ENCODE peak calls at places on chromosomes 5 and 9, in eight cellular contexts. N is left ventricle myocardium inferior, Y is right lobe of liver, H is neural progenitor cell, L is A549, G is transverse colon, P is OCI-LY7, X is gastrocnemius medialis. W is an unnamed sample.
A peak's percentile ranks its signal among the peaks of the same experiment; 100 is the strongest.

GRCh38 chr9:125043148-125043547 is 100.2 kb downstream of the SCAI start:
- DNase-seq in P (no peak), L (no peak), H (no peak), X (no peak), Y (no peak), N (no peak), G (no peak), W (no peak)

GRCh38 chr5:135071311-135071710 is 37.3 kb upstream of the PITX1 start:
- DNase-seq in L (no peak), G (no peak), H (no peak), X (no peak), N (no peak), Y (no peak), P (no peak), W (no peak)

GRCh38 chr9:86535406-86535915 is 181.3 kb upstream of the TUT7 start:
- DNase-seq in L (no peak), Y (no peak), P (no peak), H (no peak), G (no peak), X (no peak), N (no peak), W (no peak)

GRCh38 chr5:15320896-15321295 is 179.1 kb upstream of the FBXL7 start:
- DNase-seq in L (no peak), X (no peak), G (no peak), N (no peak), Y (no peak), H (peak; percentile 41), P (no peak), W (no peak)

GRCh38 chr9:107875571-107875980 is 386.0 kb upstream of the KLF4 start:
- DNase-seq in P (no peak), N (no peak), Y (no peak), G (no peak), H (no peak), X (no peak), L (no peak), W (no peak)

GRCh38 chr5:119945696-119946095 is 316.3 kb downstream of the FAM170A start:
- DNase-seq in Y (no peak), H (no peak), X (no peak), L (no peak), P (no peak), G (no peak), N (no peak), W (no peak)

GRCh38 chr9:74940600-74940999 is 12.1 kb downstream of the C9orf40 start:
- DNase-seq in P (no peak), L (no peak), N (no peak), X (no peak), G (peak; percentile 18), H (no peak), Y (peak; percentile 56), W (no peak)

GRCh38 chr5:137392261-137392660 is 106.9 kb downstream of the SPOCK1 start:
- DNase-seq in N (no peak), X (no peak), P (no peak), H (no peak), G (no peak), L (no peak), Y (no peak), W (no peak)

GRCh38 chr5:111224561-111224989 is 391 bp downstream of the CAMK4 start:
- DNase-seq in X (no peak), H (no peak), P (no peak), N (no peak), G (no peak), L (no peak), Y (no peak), W (no peak)

GRCh38 chr5:176733586-176734262 is 76.6 kb upstream of the UNC5A start:
- DNase-seq in P (no peak), N (no peak), X (no peak), H (no peak), Y (peak; percentile 36), L (no peak), G (no peak), W (no peak)

GRCh38 chr9:29701971-29702370 is 2128.7 kb upstream of the C9orf72 start:
- DNase-seq in L (no peak), X (no peak), G (no peak), H (no peak), N (no peak), P (no peak), Y (no peak), W (no peak)

GRCh38 chr5:129063483-129064136 is 30.9 kb upstream of the ISOC1 start:
- DNase-seq in Y (no peak), L (no peak), H (no peak), X (no peak), G (no peak), N (no peak), P (no peak), W (no peak)

GRCh38 chr9:100315561-100315960 is 37.2 kb downstream of the TEX10 start:
- DNase-seq in P (no peak), N (no peak), Y (no peak), X (no peak), H (no peak), G (no peak), L (no peak), W (no peak)

GRCh38 chr5:125411163-125412050 is 665.0 kb upstream of the ZNF608 start:
- DNase-seq in G (peak; percentile 33), H (peak; percentile 3), N (no peak), L (no peak), Y (no peak), X (no peak), P (peak; percentile 16), W (peak; percentile 34)

GRCh38 chr9:84759300-84759750 is 89.8 kb downstream of the NTRK2 start:
- DNase-seq in H (no peak), G (no peak), X (no peak), N (no peak), Y (no peak), L (no peak), P (no peak), W (no peak)

GRCh38 chr9:126474786-126475485 is 138.8 kb upstream of the LMX1B start:
- DNase-seq in P (no peak), G (no peak), L (peak; percentile 72), H (no peak), Y (no peak), X (no peak), N (no peak), W (no peak)

GRCh38 chr5:34968258-34968657 is 38.9 kb downstream of the DNAJC21 start:
- DNase-seq in X (no peak), P (no peak), G (no peak), N (no peak), H (no peak), Y (no peak), L (no peak), W (no peak)

GRCh38 chr9:130835441-130836298 is 616 bp downstream of the ABL1 start:
- DNase-seq in X (no peak), N (peak; percentile 53), Y (peak; percentile 59), P (no peak), H (peak; percentile 87), L (peak; percentile 61), G (peak; percentile 40), W (peak; percentile 51)

GRCh38 chr9:130837644-130838043 is 2.6 kb downstream of the ABL1 start:
- DNase-seq in Y (no peak), L (no peak), P (no peak), G (no peak), N (no peak), X (no peak), H (peak; percentile 31), W (no peak)

GRCh38 chr9:130834371-130835311 is at the start of gene ABL1:
- DNase-seq in Y (peak; percentile 87), G (peak; percentile 79), N (peak; percentile 76), H (peak; percentile 82), X (peak; percentile 63), L (peak; percentile 85), P (no peak), W (peak; percentile 77)

GRCh38 chr9:130839237-130840111 is 4.4 kb downstream of the ABL1 start:
- DNase-seq in P (no peak), G (no peak), L (no peak), X (no peak), N (no peak), H (no peak), Y (no peak), W (no peak)

GRCh38 chr9:130837002-130837511 is 2.0 kb downstream of the ABL1 start:
- DNase-seq in L (peak; percentile 28), X (no peak), N (no peak), Y (no peak), P (no peak), G (no peak), H (no peak), W (no peak)
- H3K4me1 ChIP-seq in L (peaks cover 50% of the 10 kb centered on the region), X (peaks cover 60% of the 10 kb centered on the region), N (peaks cover 92% of the 10 kb centered on the region), Y (peaks cover 32% of the 10 kb centered on the region), P (no peaks in the 10 kb centered on the region), G (peaks cover 14% of the 10 kb centered on the region), H (peaks cover 60% of the 10 kb centered on the region), W (peaks cover 35% of the 10 kb centered on the region)

DNA sequence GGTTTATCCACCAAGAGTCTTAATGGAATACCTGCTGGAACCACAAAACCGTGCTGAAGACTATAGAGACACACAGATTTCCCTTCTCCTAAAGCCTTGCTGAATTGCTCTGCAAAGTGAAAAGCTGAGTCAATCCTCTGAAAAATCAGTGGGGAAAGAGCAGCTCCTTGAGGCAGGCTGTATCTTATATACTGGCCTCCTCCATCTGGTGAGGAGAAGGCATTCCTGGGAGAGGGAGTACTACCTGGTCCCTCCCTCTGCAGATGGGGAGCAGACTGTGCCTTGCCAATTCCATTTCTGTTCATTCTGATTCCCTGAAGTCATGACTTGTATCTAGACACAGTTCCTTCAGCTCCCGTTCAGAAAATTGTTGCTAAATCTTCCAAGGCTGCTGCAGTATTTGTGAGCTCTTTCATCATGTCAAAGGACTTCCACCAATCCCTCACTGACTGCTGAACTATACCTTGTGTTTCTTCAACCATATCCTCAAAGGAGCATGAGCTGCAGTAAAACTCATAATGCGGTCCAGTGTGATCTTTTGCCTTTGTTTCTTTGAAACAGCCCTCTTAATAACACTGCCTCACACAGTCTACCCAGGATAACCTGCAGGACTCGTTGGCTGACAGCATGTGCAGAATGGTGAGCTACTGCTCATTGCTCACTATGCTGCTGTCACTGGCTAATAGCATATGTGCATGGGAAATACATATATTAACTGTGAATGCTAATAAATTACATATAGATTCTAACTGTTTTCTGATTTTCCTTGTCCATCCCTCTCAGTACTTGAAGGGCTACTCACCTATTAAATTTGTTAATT is 84.5 kb downstream of the FOXD1 start:
- DNase-seq in P (no peak), L (peak; percentile 17), N (no peak), H (no peak), G (no peak), X (no peak), Y (no peak), W (no peak)
- TF ChIP-seq CTCF in P (no peak), L (no peak), N (no peak), H (no peak), G (no peak), X (no peak), Y (no peak), W (no peak)

DNA sequence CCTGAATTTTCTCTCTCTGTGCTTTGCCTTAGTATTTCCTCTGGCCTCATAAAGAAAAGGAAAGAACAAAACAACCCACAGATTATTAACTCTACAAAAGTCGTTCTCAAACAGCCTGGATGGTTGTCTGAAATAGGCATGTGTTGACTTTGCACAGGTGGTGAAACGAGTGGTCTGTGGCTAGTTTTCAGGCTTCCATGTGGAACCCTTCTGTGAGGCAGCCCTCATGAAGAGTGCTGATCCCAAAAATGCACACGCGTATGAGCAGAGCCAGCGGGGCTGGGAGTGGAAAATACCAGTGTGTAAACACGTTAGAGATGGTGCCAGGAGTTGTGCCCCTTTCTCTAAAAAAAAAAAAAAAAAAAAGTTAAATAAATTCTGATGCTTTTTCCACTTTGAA is 4.9 kb upstream of the PSAT1 start:
- DNase-seq in G (no peak), H (no peak), N (no peak), P (no peak), Y (no peak), L (no peak), X (no peak), W (no peak)
- H3K4me3 ChIP-seq in G (no peak overlapping the region), H (no peak overlapping the region), N (no peak overlapping the region), P (no peak overlapping the region), Y (no peak overlapping the region), L (no peak overlapping the region), X (no peak overlapping the region), W (no peak overlapping the region)

GRCh38 chr9:124010303-124010664 is 1.3 kb upstream of the LHX2 start:
- DNase-seq in N (no peak), Y (no peak), G (no peak), P (no peak), L (no peak), X (no peak), H (peak; percentile 16), W (no peak)
- H3K4me1 ChIP-seq in N (peaks cover 50% of the 10 kb centered on the region), Y (peaks cover 26% of the 10 kb centered on the region), G (peaks cover 9% of the 10 kb centered on the region), P (no peaks in the 10 kb centered on the region), L (peaks cover 18% of the 10 kb centered on the region), X (peaks cover 12% of the 10 kb centered on the region), H (peaks cover 63% of the 10 kb centered on the region), W (peaks cover 37% of the 10 kb centered on the region)